ENCODE peak calls at places on chromosome 16, in four cellular contexts. Z is Caco-2, C is heart right ventricle, X is lower leg skin. K is an unnamed sample.

GRCh38 chr16:27700596-27700995 is 150.7 kb downstream of the KATNIP start:
- DNase-seq in X (peak; percentile 59), C (no peak), Z (no peak), K (no peak)

GRCh38 chr16:50812046-50812445 is 70.2 kb downstream of the CYLD start:
- DNase-seq in X (no peak), Z (no peak), C (no peak), K (no peak)

GRCh38 chr16:30748634-30749445 is 615 bp downstream of the PHKG2 start:
- DNase-seq in Z (no peak), X (no peak), C (peak; percentile 51), K (no peak)

GRCh38 chr16:20051147-20051546 is 22.5 kb downstream of the GPR139 start:
- DNase-seq in X (no peak), C (no peak), Z (no peak), K (no peak)

GRCh38 chr16:82655315-82655714 is 28.5 kb downstream of the CDH13 start:
- DNase-seq in C (no peak), Z (no peak), X (no peak), K (no peak)

GRCh38 chr16:19166500-19166899 is 1.5 kb upstream of the SYT17 start:
- DNase-seq in C (no peak), X (no peak), Z (no peak), K (no peak)

GRCh38 chr16:12898556-12898955 is 2.8 kb upstream of the SHISA9 start:
- DNase-seq in Z (no peak), C (no peak), X (no peak), K (no peak)

GRCh38 chr16:72932677-72933335 is 115.1 kb downstream of the ZFHX3 start:
- DNase-seq in X (no peak), C (no peak), Z (no peak), K (no peak)

GRCh38 chr16:70395345-70395901 is 43.5 kb downstream of the ST3GAL2 start:
- DNase-seq in C (peak; percentile 76), X (no peak), Z (peak; percentile 87), K (no peak)

GRCh38 chr16:369866-370436 is 387 bp downstream of the MRPL28 start:
- DNase-seq in C (no peak), Z (no peak), X (no peak), K (no peak)

GRCh38 chr16:30434852-30435251 is 5.0 kb upstream of the DCTPP1 start:
- DNase-seq in Z (no peak), C (no peak), X (no peak), K (no peak)

GRCh38 chr16:19809693-19810092 is 75.0 kb downstream of the GPRC5B start:
- DNase-seq in X (no peak), Z (no peak), C (no peak), K (no peak)

GRCh38 chr16:14436410-14436955 is 193.6 kb downstream of the PARN start:
- DNase-seq in X (no peak), Z (no peak), C (no peak), K (no peak)

GRCh38 chr16:87833548-87833947 is 35.8 kb downstream of the SLC7A5 start:
- DNase-seq in Z (no peak), C (no peak), X (no peak), K (no peak)

GRCh38 chr16:70692481-70693203 is 6.8 kb upstream of the MTSS2 start:
- DNase-seq in C (peak; percentile 25), Z (no peak), X (no peak), K (no peak)

GRCh38 chr16:89009343-89010209 is 32.6 kb upstream of the CBFA2T3 start:
- DNase-seq in Z (no peak), X (no peak), C (no peak), K (no peak)

GRCh38 chr16:11256657-11257130 is 690 bp upstream of the SOCS1 start:
- DNase-seq in X (peak; percentile 92), Z (peak; percentile 65), C (peak; percentile 76), K (no peak)

GRCh38 chr16:62225675-62226074 is 189.4 kb upstream of the CDH8 start:
- DNase-seq in Z (peak; percentile 93), X (peak; percentile 91), C (peak; percentile 62), K (no peak)
- TF ChIP-seq CTCF in Z (peak; percentile 65), X (no peak), C (peak; percentile 46), K (no peak)

DNA sequence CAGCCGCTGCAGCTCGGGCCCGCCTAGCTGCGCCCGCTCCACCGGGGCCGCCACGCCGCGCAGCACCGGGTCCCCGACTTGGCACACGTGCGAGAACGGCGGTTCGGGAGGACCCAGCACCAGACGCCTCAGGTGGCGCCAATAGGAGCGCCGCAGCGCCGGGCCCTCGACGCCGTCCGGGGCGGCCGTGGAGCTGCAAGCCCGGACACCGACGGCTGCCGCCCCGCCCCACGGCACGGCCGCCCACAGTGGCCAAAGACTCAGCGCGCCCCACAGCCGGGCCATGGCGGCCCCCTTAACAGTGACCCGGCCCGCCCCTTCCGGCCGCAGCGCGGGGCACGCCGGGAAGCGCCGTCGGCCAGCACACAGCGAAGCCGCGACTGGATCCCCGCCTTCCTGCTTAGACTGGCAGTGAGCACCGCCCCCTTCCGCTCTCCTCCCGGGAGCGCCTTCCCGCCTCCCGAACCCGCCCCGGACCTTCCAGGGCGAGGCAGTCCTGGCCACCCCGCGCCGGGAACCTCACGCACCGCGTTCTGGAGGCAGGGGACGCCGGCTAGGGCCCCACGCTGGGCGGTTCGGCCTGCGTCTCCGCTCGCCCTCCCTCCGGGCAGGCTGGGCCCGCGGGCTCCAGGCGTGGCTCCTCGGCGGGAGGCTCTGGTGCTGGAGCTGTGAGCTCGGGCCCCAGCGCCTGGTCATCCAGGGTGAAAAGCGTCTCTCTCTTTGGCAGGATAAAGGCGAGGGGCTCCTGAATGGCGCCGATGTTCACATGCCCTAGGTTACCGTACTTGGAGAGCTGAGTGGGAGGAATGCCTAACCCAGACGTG is at the start of gene PDF:
- DNase-seq in Z (peak; percentile 97), X (peak; percentile 98), C (peak; percentile 95), K (peak; percentile 78)
- TF ChIP-seq CTCF in Z (no peak), X (no peak), C (peak; percentile 19), K (no peak)

GRCh38 chr16:66565051-66565450 is 1.2 kb upstream of the CMTM1 start:
- DNase-seq in X (no peak), Z (no peak), C (no peak), K (no peak)
- TF ChIP-seq CTCF in X (no peak), Z (no peak), C (no peak), K (no peak)

GRCh38 chr16:57299719-57300386 is 15.4 kb upstream of the PLLP start:
- DNase-seq in Z (peak; percentile 93), C (peak; percentile 84), X (peak; percentile 97), K (peak; percentile 62)
- TF ChIP-seq CTCF in Z (no peak), C (peak; percentile 41), X (no peak), K (peak; percentile 58)

GRCh38 chr16:47728229-47728628 is 267.1 kb downstream of the PHKB start:
- DNase-seq in X (no peak), Z (no peak), C (no peak), K (no peak)

GRCh38 chr16:47727131-47727530 is 266.0 kb downstream of the PHKB start:
- DNase-seq in X (no peak), C (no peak), Z (no peak), K (no peak)

GRCh38 chr16:47724386-47724785 is 263.3 kb downstream of the PHKB start:
- DNase-seq in Z (no peak), C (no peak), X (no peak), K (no peak)

GRCh38 chr16:47725188-47725695 is 264.1 kb downstream of the PHKB start:
- DNase-seq in Z (no peak), C (no peak), X (no peak), K (no peak)

DNA sequence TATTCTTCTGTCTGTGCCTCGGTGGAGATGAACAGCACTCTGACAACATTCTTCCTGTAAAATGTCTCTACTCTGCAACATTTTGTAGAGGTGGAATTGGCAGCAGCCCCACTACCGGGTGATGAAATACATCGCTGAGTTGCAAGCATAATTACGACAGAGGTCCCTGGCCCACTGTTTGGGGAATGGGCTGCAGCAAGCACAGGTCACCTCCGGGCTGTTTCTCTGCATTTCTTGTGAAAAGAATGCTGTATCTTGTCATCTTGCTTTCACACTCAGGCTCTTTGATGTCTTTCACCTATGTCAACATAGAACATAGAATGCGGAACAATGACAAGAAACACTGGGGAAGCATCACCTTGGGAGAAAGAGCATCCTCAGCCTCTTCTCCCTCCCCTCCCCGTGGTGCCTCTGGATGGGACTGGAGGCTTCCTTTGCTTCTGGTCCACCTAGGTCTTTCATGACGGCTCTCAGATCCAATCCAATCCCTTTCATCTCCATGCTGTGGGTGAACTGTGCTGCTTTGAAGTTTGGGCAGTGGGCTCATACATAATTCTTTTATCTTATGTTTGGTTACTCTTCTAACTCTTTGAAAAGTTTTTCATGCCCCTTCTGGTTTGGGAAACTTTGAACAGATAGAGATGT is 265.0 kb downstream of the PHKB start:
- DNase-seq in Z (peak; percentile 67), X (peak; percentile 23), C (no peak), K (no peak)
- TF ChIP-seq CTCF in Z (no peak), X (no peak), C (no peak), K (no peak)

GRCh38 chr16:81583893-81584705 is 139.5 kb downstream of the CMIP start:
- DNase-seq in Z (no peak), X (peak; percentile 88), C (no peak), K (no peak)
- TF ChIP-seq CTCF in Z (no peak), X (no peak), C (no peak), K (no peak)

K was measured in thoracic aorta.